ENCODE peak calls at places on chromosomes 1 and 21, in nine cellular contexts. One of them, this sample, is unnamed.
A peak's percentile ranks its signal among the peaks of the same experiment; 100 is the strongest.

GRCh38 chr21:45001134-45002095 is 61.6 kb downstream of the SLX9 start:
- DNase-seq in NCI-H146: no peak
- DNase-seq in islet precursor cell: no peak
- DNase-seq in C1 segment of cervical spinal cord: no peak
- DNase-seq in HT1080: peak; percentile 72
- DNase-seq in activated T-helper 1 cell treated with anti-CD3 and anti-CD28 coated beads, Interleukin-2, amount 50 U/mL, for 16 hours: no peak
- DNase-seq in H9: no peak
- DNase-seq in iris pigment epithelial cell: peak; percentile 54
- DNase-seq in activated gamma-delta T cell treated with Interleukin-2 at 50 U/mL for 16 hours: no peak
- DNase-seq in this sample: peak; percentile 70

GRCh38 chr1:53115403-53116306 is 26.8 kb downstream of the SLC1A7 start:
- DNase-seq in C1 segment of cervical spinal cord: no peak
- DNase-seq in activated T-helper 1 cell treated with anti-CD3 and anti-CD28 coated beads, Interleukin-2, amount 50 U/mL, for 16 hours: no peak
- DNase-seq in H9: peak; percentile 51
- DNase-seq in activated gamma-delta T cell treated with Interleukin-2 at 50 U/mL for 16 hours: no peak
- DNase-seq in islet precursor cell: peak; percentile 91
- DNase-seq in HT1080: no peak
- DNase-seq in NCI-H146: peak; percentile 80
- DNase-seq in iris pigment epithelial cell: peak; percentile 94
- DNase-seq in this sample: no peak

GRCh38 chr1:19317126-19317910 is 5.2 kb downstream of the SLC66A1 start:
- DNase-seq in H9: peak; percentile 79
- DNase-seq in NCI-H146: no peak
- DNase-seq in C1 segment of cervical spinal cord: no peak
- DNase-seq in iris pigment epithelial cell: no peak
- DNase-seq in activated gamma-delta T cell treated with Interleukin-2 at 50 U/mL for 16 hours: no peak
- DNase-seq in islet precursor cell: no peak
- DNase-seq in HT1080: no peak
- DNase-seq in activated T-helper 1 cell treated with anti-CD3 and anti-CD28 coated beads, Interleukin-2, amount 50 U/mL, for 16 hours: no peak
- DNase-seq in this sample: peak; percentile 26

GRCh38 chr1:224526771-224527170 is 89.3 kb upstream of the CNIH3 start:
- DNase-seq in iris pigment epithelial cell: no peak
- DNase-seq in islet precursor cell: no peak
- DNase-seq in activated T-helper 1 cell treated with anti-CD3 and anti-CD28 coated beads, Interleukin-2, amount 50 U/mL, for 16 hours: no peak
- DNase-seq in activated gamma-delta T cell treated with Interleukin-2 at 50 U/mL for 16 hours: no peak
- DNase-seq in HT1080: no peak
- DNase-seq in C1 segment of cervical spinal cord: no peak
- DNase-seq in NCI-H146: no peak
- DNase-seq in H9: no peak
- DNase-seq in this sample: no peak

GRCh38 chr1:41013812-41014211 is 7.7 kb downstream of the SLFNL1 start:
- DNase-seq in activated gamma-delta T cell treated with Interleukin-2 at 50 U/mL for 16 hours: no peak
- DNase-seq in islet precursor cell: no peak
- DNase-seq in iris pigment epithelial cell: no peak
- DNase-seq in HT1080: no peak
- DNase-seq in NCI-H146: no peak
- DNase-seq in H9: no peak
- DNase-seq in C1 segment of cervical spinal cord: no peak
- DNase-seq in activated T-helper 1 cell treated with anti-CD3 and anti-CD28 coated beads, Interleukin-2, amount 50 U/mL, for 16 hours: no peak
- DNase-seq in this sample: no peak

GRCh38 chr1:153742411-153743142 is 14.7 kb downstream of the INTS3 start:
- DNase-seq in NCI-H146: no peak
- DNase-seq in HT1080: no peak
- DNase-seq in H9: no peak
- DNase-seq in islet precursor cell: no peak
- DNase-seq in activated T-helper 1 cell treated with anti-CD3 and anti-CD28 coated beads, Interleukin-2, amount 50 U/mL, for 16 hours: no peak
- DNase-seq in activated gamma-delta T cell treated with Interleukin-2 at 50 U/mL for 16 hours: no peak
- DNase-seq in C1 segment of cervical spinal cord: no peak
- DNase-seq in iris pigment epithelial cell: peak; percentile 68
- DNase-seq in this sample: peak; percentile 87

GRCh38 chr1:174023438-174023837 is 1.3 kb upstream of the RC3H1 start:
- DNase-seq in NCI-H146: no peak
- DNase-seq in C1 segment of cervical spinal cord: no peak
- DNase-seq in iris pigment epithelial cell: peak; percentile 17
- DNase-seq in H9: peak; percentile 55
- DNase-seq in islet precursor cell: peak; percentile 66
- DNase-seq in HT1080: peak; percentile 47
- DNase-seq in activated gamma-delta T cell treated with Interleukin-2 at 50 U/mL for 16 hours: no peak
- DNase-seq in activated T-helper 1 cell treated with anti-CD3 and anti-CD28 coated beads, Interleukin-2, amount 50 U/mL, for 16 hours: no peak
- DNase-seq in this sample: no peak

GRCh38 chr21:45537746-45538291 is 4.4 kb downstream of the SLC19A1 start:
- DNase-seq in iris pigment epithelial cell: no peak
- DNase-seq in islet precursor cell: peak; percentile 31
- DNase-seq in activated T-helper 1 cell treated with anti-CD3 and anti-CD28 coated beads, Interleukin-2, amount 50 U/mL, for 16 hours: no peak
- DNase-seq in NCI-H146: no peak
- DNase-seq in activated gamma-delta T cell treated with Interleukin-2 at 50 U/mL for 16 hours: no peak
- DNase-seq in HT1080: no peak
- DNase-seq in C1 segment of cervical spinal cord: no peak
- DNase-seq in H9: no peak
- DNase-seq in this sample: no peak

GRCh38 chr1:38814444-38814983 is 45.1 kb downstream of the RRAGC start:
- DNase-seq in activated T-helper 1 cell treated with anti-CD3 and anti-CD28 coated beads, Interleukin-2, amount 50 U/mL, for 16 hours: no peak
- DNase-seq in islet precursor cell: no peak
- DNase-seq in H9: no peak
- DNase-seq in activated gamma-delta T cell treated with Interleukin-2 at 50 U/mL for 16 hours: no peak
- DNase-seq in iris pigment epithelial cell: no peak
- DNase-seq in NCI-H146: no peak
- DNase-seq in C1 segment of cervical spinal cord: no peak
- DNase-seq in HT1080: no peak
- DNase-seq in this sample: no peak

GRCh38 chr1:153945131-153945794 is 1.3 kb downstream of the DENND4B start:
- DNase-seq in iris pigment epithelial cell: peak; percentile 53
- DNase-seq in activated T-helper 1 cell treated with anti-CD3 and anti-CD28 coated beads, Interleukin-2, amount 50 U/mL, for 16 hours: peak; percentile 60
- DNase-seq in H9: no peak
- DNase-seq in islet precursor cell: no peak
- DNase-seq in NCI-H146: peak; percentile 44
- DNase-seq in HT1080: peak; percentile 13
- DNase-seq in activated gamma-delta T cell treated with Interleukin-2 at 50 U/mL for 16 hours: peak; percentile 81
- DNase-seq in C1 segment of cervical spinal cord: no peak
- DNase-seq in this sample: peak; percentile 45

GRCh38 chr21:46118305-46118870 is 20.5 kb downstream of the COL6A2 start:
- DNase-seq in H9: peak; percentile 22
- DNase-seq in islet precursor cell: peak; percentile 50
- DNase-seq in C1 segment of cervical spinal cord: no peak
- DNase-seq in activated T-helper 1 cell treated with anti-CD3 and anti-CD28 coated beads, Interleukin-2, amount 50 U/mL, for 16 hours: peak; percentile 2
- DNase-seq in NCI-H146: no peak
- DNase-seq in HT1080: no peak
- DNase-seq in iris pigment epithelial cell: no peak
- DNase-seq in activated gamma-delta T cell treated with Interleukin-2 at 50 U/mL for 16 hours: peak; percentile 2
- DNase-seq in this sample: peak; percentile 11

GRCh38 chr21:42219606-42220137 is 732 bp downstream of the ABCG1 start:
- DNase-seq in islet precursor cell: no peak
- DNase-seq in H9: peak; percentile 37
- DNase-seq in activated gamma-delta T cell treated with Interleukin-2 at 50 U/mL for 16 hours: no peak
- DNase-seq in C1 segment of cervical spinal cord: no peak
- DNase-seq in iris pigment epithelial cell: no peak
- DNase-seq in NCI-H146: peak; percentile 40
- DNase-seq in activated T-helper 1 cell treated with anti-CD3 and anti-CD28 coated beads, Interleukin-2, amount 50 U/mL, for 16 hours: no peak
- DNase-seq in HT1080: no peak
- DNase-seq in this sample: no peak

GRCh38 chr1:29646161-29646775 is 409.9 kb downstream of the PTPRU start:
- DNase-seq in activated gamma-delta T cell treated with Interleukin-2 at 50 U/mL for 16 hours: no peak
- DNase-seq in H9: peak; percentile 19
- DNase-seq in HT1080: no peak
- DNase-seq in C1 segment of cervical spinal cord: no peak
- DNase-seq in islet precursor cell: peak; percentile 22
- DNase-seq in NCI-H146: no peak
- DNase-seq in iris pigment epithelial cell: no peak
- DNase-seq in activated T-helper 1 cell treated with anti-CD3 and anti-CD28 coated beads, Interleukin-2, amount 50 U/mL, for 16 hours: no peak
- DNase-seq in this sample: no peak

GRCh38 chr1:81129366-81129765 is 671.4 kb upstream of the ADGRL2 start:
- DNase-seq in C1 segment of cervical spinal cord: no peak
- DNase-seq in NCI-H146: no peak
- DNase-seq in activated gamma-delta T cell treated with Interleukin-2 at 50 U/mL for 16 hours: no peak
- DNase-seq in H9: no peak
- DNase-seq in islet precursor cell: no peak
- DNase-seq in HT1080: no peak
- DNase-seq in activated T-helper 1 cell treated with anti-CD3 and anti-CD28 coated beads, Interleukin-2, amount 50 U/mL, for 16 hours: no peak
- DNase-seq in iris pigment epithelial cell: no peak
- DNase-seq in this sample: no peak

GRCh38 chr21:42818328-42818749 is 61.0 kb downstream of the WDR4 start:
- DNase-seq in H9: peak; percentile 63
- DNase-seq in HT1080: peak; percentile 39
- DNase-seq in activated T-helper 1 cell treated with anti-CD3 and anti-CD28 coated beads, Interleukin-2, amount 50 U/mL, for 16 hours: peak; percentile 47
- DNase-seq in C1 segment of cervical spinal cord: no peak
- DNase-seq in activated gamma-delta T cell treated with Interleukin-2 at 50 U/mL for 16 hours: peak; percentile 65
- DNase-seq in iris pigment epithelial cell: peak; percentile 48
- DNase-seq in NCI-H146: no peak
- DNase-seq in islet precursor cell: peak; percentile 26
- DNase-seq in this sample: peak; percentile 51

GRCh38 chr21:8998946-8999681 is 1522.3 kb upstream of the TPTE start:
- DNase-seq in NCI-H146: no peak
- DNase-seq in activated gamma-delta T cell treated with Interleukin-2 at 50 U/mL for 16 hours: no peak
- DNase-seq in activated T-helper 1 cell treated with anti-CD3 and anti-CD28 coated beads, Interleukin-2, amount 50 U/mL, for 16 hours: no peak
- DNase-seq in islet precursor cell: no peak
- DNase-seq in iris pigment epithelial cell: no peak
- DNase-seq in C1 segment of cervical spinal cord: no peak
- DNase-seq in HT1080: no peak
- DNase-seq in H9: no peak
- DNase-seq in this sample: no peak

GRCh38 chr1:75791022-75791421 is 5.0 kb downstream of the RABGGTB start:
- DNase-seq in H9: no peak
- DNase-seq in islet precursor cell: no peak
- DNase-seq in activated T-helper 1 cell treated with anti-CD3 and anti-CD28 coated beads, Interleukin-2, amount 50 U/mL, for 16 hours: no peak
- DNase-seq in C1 segment of cervical spinal cord: no peak
- DNase-seq in HT1080: peak; percentile 55
- DNase-seq in NCI-H146: peak; percentile 5
- DNase-seq in activated gamma-delta T cell treated with Interleukin-2 at 50 U/mL for 16 hours: no peak
- DNase-seq in iris pigment epithelial cell: peak; percentile 62
- DNase-seq in this sample: peak; percentile 60

GRCh38 chr1:214660900-214661299 is 57.9 kb downstream of the CENPF start:
- DNase-seq in islet precursor cell: no peak
- DNase-seq in activated T-helper 1 cell treated with anti-CD3 and anti-CD28 coated beads, Interleukin-2, amount 50 U/mL, for 16 hours: no peak
- DNase-seq in iris pigment epithelial cell: peak; percentile 94
- DNase-seq in HT1080: no peak
- DNase-seq in C1 segment of cervical spinal cord: no peak
- DNase-seq in H9: no peak
- DNase-seq in NCI-H146: peak; percentile 4
- DNase-seq in activated gamma-delta T cell treated with Interleukin-2 at 50 U/mL for 16 hours: no peak
- DNase-seq in this sample: peak; percentile 87

GRCh38 chr1:93779540-93780121 is 98.0 kb upstream of the BCAR3 start:
- DNase-seq in iris pigment epithelial cell: peak; percentile 96
- DNase-seq in islet precursor cell: peak; percentile 93
- DNase-seq in C1 segment of cervical spinal cord: no peak
- DNase-seq in H9: peak; percentile 36
- DNase-seq in NCI-H146: no peak
- DNase-seq in activated gamma-delta T cell treated with Interleukin-2 at 50 U/mL for 16 hours: no peak
- DNase-seq in HT1080: peak; percentile 100
- DNase-seq in activated T-helper 1 cell treated with anti-CD3 and anti-CD28 coated beads, Interleukin-2, amount 50 U/mL, for 16 hours: no peak
- DNase-seq in this sample: peak; percentile 80

GRCh38 chr1:13784971-13785370 is 85.0 kb downstream of the PRDM2 start:
- DNase-seq in iris pigment epithelial cell: peak; percentile 22
- DNase-seq in islet precursor cell: no peak
- DNase-seq in C1 segment of cervical spinal cord: no peak
- DNase-seq in HT1080: no peak
- DNase-seq in NCI-H146: no peak
- DNase-seq in activated gamma-delta T cell treated with Interleukin-2 at 50 U/mL for 16 hours: no peak
- DNase-seq in H9: no peak
- DNase-seq in activated T-helper 1 cell treated with anti-CD3 and anti-CD28 coated beads, Interleukin-2, amount 50 U/mL, for 16 hours: no peak
- DNase-seq in this sample: no peak

GRCh38 chr1:94345148-94345721 is 73.0 kb upstream of the ABCD3 start:
- DNase-seq in C1 segment of cervical spinal cord: no peak
- DNase-seq in iris pigment epithelial cell: no peak
- DNase-seq in islet precursor cell: no peak
- DNase-seq in HT1080: no peak
- DNase-seq in activated gamma-delta T cell treated with Interleukin-2 at 50 U/mL for 16 hours: no peak
- DNase-seq in activated T-helper 1 cell treated with anti-CD3 and anti-CD28 coated beads, Interleukin-2, amount 50 U/mL, for 16 hours: no peak
- DNase-seq in NCI-H146: no peak
- DNase-seq in H9: no peak
- DNase-seq in this sample: no peak

GRCh38 chr1:220917101-220917500 is 37.9 kb downstream of the HLX start:
- DNase-seq in activated gamma-delta T cell treated with Interleukin-2 at 50 U/mL for 16 hours: no peak
- DNase-seq in H9: no peak
- DNase-seq in C1 segment of cervical spinal cord: no peak
- DNase-seq in activated T-helper 1 cell treated with anti-CD3 and anti-CD28 coated beads, Interleukin-2, amount 50 U/mL, for 16 hours: no peak
- DNase-seq in islet precursor cell: no peak
- DNase-seq in iris pigment epithelial cell: no peak
- DNase-seq in HT1080: no peak
- DNase-seq in NCI-H146: no peak
- DNase-seq in this sample: no peak

GRCh38 chr1:184223216-184223615 is 163.6 kb upstream of the C1orf21 start:
- DNase-seq in iris pigment epithelial cell: no peak
- DNase-seq in islet precursor cell: no peak
- DNase-seq in NCI-H146: no peak
- DNase-seq in C1 segment of cervical spinal cord: no peak
- DNase-seq in HT1080: no peak
- DNase-seq in activated gamma-delta T cell treated with Interleukin-2 at 50 U/mL for 16 hours: no peak
- DNase-seq in H9: peak; percentile 54
- DNase-seq in activated T-helper 1 cell treated with anti-CD3 and anti-CD28 coated beads, Interleukin-2, amount 50 U/mL, for 16 hours: no peak
- DNase-seq in this sample: no peak

GRCh38 chr1:26353976-26354820 is at the start of gene CRYBG2:
- DNase-seq in iris pigment epithelial cell: no peak
- DNase-seq in NCI-H146: no peak
- DNase-seq in HT1080: no peak
- DNase-seq in C1 segment of cervical spinal cord: no peak
- DNase-seq in activated gamma-delta T cell treated with Interleukin-2 at 50 U/mL for 16 hours: no peak
- DNase-seq in H9: no peak
- DNase-seq in activated T-helper 1 cell treated with anti-CD3 and anti-CD28 coated beads, Interleukin-2, amount 50 U/mL, for 16 hours: no peak
- DNase-seq in islet precursor cell: peak; percentile 89
- DNase-seq in this sample: no peak

GRCh38 chr1:28196330-28196729 is 19.8 kb upstream of the PTAFR start:
- DNase-seq in activated T-helper 1 cell treated with anti-CD3 and anti-CD28 coated beads, Interleukin-2, amount 50 U/mL, for 16 hours: no peak
- DNase-seq in C1 segment of cervical spinal cord: no peak
- DNase-seq in activated gamma-delta T cell treated with Interleukin-2 at 50 U/mL for 16 hours: no peak
- DNase-seq in iris pigment epithelial cell: no peak
- DNase-seq in NCI-H146: peak; percentile 10
- DNase-seq in islet precursor cell: peak; percentile 23
- DNase-seq in H9: no peak
- DNase-seq in HT1080: no peak
- DNase-seq in this sample: no peak

GRCh38 chr1:209569445-209570207 is 13.9 kb upstream of the CAMK1G start:
- DNase-seq in NCI-H146: peak; percentile 75
- DNase-seq in H9: peak; percentile 81
- DNase-seq in activated T-helper 1 cell treated with anti-CD3 and anti-CD28 coated beads, Interleukin-2, amount 50 U/mL, for 16 hours: peak; percentile 55
- DNase-seq in islet precursor cell: peak; percentile 86
- DNase-seq in C1 segment of cervical spinal cord: no peak
- DNase-seq in HT1080: peak; percentile 67
- DNase-seq in activated gamma-delta T cell treated with Interleukin-2 at 50 U/mL for 16 hours: peak; percentile 70
- DNase-seq in iris pigment epithelial cell: peak; percentile 79
- DNase-seq in this sample: peak; percentile 76

This sample was measured in fibroblast of mammary gland.